ENCODE peak calls at places on chromosomes 7 and 10, in nine cellular contexts. Q is neuronal stem cell; C is occipital lobe; P is amniotic stem cell; Y is iPS DF 6.9; X is ovary; J is activated CD4-positive, alpha-beta T cell treated with anti-CD3 and anti-CD28 coated beads, Interleukin-2, amount 50 U/mL, for 1 hour; M is bronchial epithelial cell; T is activated CD4-positive, CD25-positive, alpha-beta regulatory T cell treated with anti-CD3 and anti-CD28 coated beads, Interleukin-2, amount 50 U/mL, for 16 hours. N is an unnamed sample.
A peak's percentile ranks its signal among the peaks of the same experiment; 100 is the strongest.

GRCh38 chr7:151818674-151819519 is 58.0 kb downstream of the PRKAG2 start:
- DNase-seq in Q (no peak), C (no peak), P (no peak), Y (no peak), X (no peak), J (no peak), M (peak; percentile 54), T (no peak), N (no peak)

GRCh38 chr10:129711261-129711660 is 244.2 kb downstream of the MGMT start:
- DNase-seq in Q (no peak), C (no peak), P (no peak), Y (no peak), X (no peak), J (no peak), M (no peak), T (no peak), N (no peak)

GRCh38 chr10:88525371-88526079 is 57.6 kb downstream of the RNLS start:
- DNase-seq in Q (no peak), C (no peak), P (no peak), Y (no peak), X (no peak), J (no peak), M (peak; percentile 87), T (no peak), N (no peak)

GRCh38 chr7:68401313-68401712 is 1197.0 kb upstream of the AUTS2 start:
- DNase-seq in Q (no peak), C (no peak), P (no peak), Y (no peak), X (no peak), J (no peak), M (no peak), T (no peak), N (no peak)

GRCh38 chr10:75367098-75367497 is 34.5 kb downstream of the ZNF503 start:
- DNase-seq in Q (no peak), C (no peak), P (no peak), Y (no peak), X (no peak), J (no peak), M (no peak), T (no peak), N (no peak)

GRCh38 chr10:12405342-12406320 is 56.3 kb downstream of the CAMK1D start:
- DNase-seq in Q (no peak), C (no peak), P (no peak), Y (no peak), X (no peak), J (no peak), M (peak; percentile 76), T (no peak), N (no peak)

GRCh38 chr7:138239244-138239643 is 163.0 kb downstream of the AKR1D1 start:
- DNase-seq in Q (no peak), C (no peak), P (no peak), Y (no peak), X (no peak), J (no peak), M (peak; percentile 37), T (no peak), N (no peak)

GRCh38 chr10:8665322-8665721 is 610.8 kb downstream of the GATA3 start:
- DNase-seq in Q (no peak), C (no peak), P (no peak), Y (no peak), X (no peak), J (no peak), M (no peak), T (no peak), N (no peak)

GRCh38 chr10:107232013-107232412 is 67.5 kb upstream of the SORCS1 start:
- DNase-seq in Q (no peak), C (no peak), P (no peak), Y (no peak), X (no peak), J (no peak), M (peak; percentile 9), T (no peak), N (no peak)

GRCh38 chr10:19719320-19719719 is 96.9 kb upstream of the PLXDC2 start:
- DNase-seq in Q (no peak), C (no peak), P (no peak), Y (no peak), X (no peak), J (no peak), M (peak; percentile 11), T (no peak), N (no peak)